ENCODE peak calls at places on chromosomes 7 and 10, in six cellular contexts. A, K, Y, V, X and E are unnamed samples.

GRCh38 chr7:96962221-96962620 is 43.1 kb upstream of the DLX6 start:
- DNase-seq in K (no peak), V (no peak), Y (no peak), A (no peak), X (no peak), E (no peak)

GRCh38 chr7:45155941-45156340 is 1.6 kb upstream of the RAMP3 start:
- DNase-seq in X (no peak), V (no peak), K (no peak), A (no peak), Y (no peak), E (no peak)

GRCh38 chr10:78830062-78830974 is 238.4 kb upstream of the ZMIZ1 start:
- DNase-seq in X (no peak), K (no peak), A (no peak), V (no peak), Y (no peak), E (no peak)

GRCh38 chr7:123768493-123768892 is 19.7 kb upstream of the WASL start:
- DNase-seq in Y (no peak), X (no peak), A (no peak), V (no peak), K (no peak), E (no peak)

GRCh38 chr10:101919026-101919784 is 75.6 kb upstream of the KCNIP2 start:
- DNase-seq in Y (no peak), X (no peak), V (no peak), A (no peak), K (no peak), E (no peak)

GRCh38 chr7:45174966-45175765 is 17.6 kb downstream of the RAMP3 start:
- DNase-seq in V (no peak), X (no peak), K (no peak), A (no peak), Y (no peak), E (no peak)

GRCh38 chr10:110077436-110078120 is 69.8 kb downstream of the ADD3 start:
- DNase-seq in Y (no peak), A (no peak), K (no peak), V (no peak), X (no peak), E (peak; percentile 23)

GRCh38 chr10:102826148-102826796 is 10.9 kb downstream of the CYP17A1 start:
- DNase-seq in K (no peak), A (no peak), V (no peak), Y (no peak), X (no peak), E (no peak)

GRCh38 chr10:56266120-56266519 is 94.9 kb downstream of the ZWINT start:
- DNase-seq in X (no peak), A (no peak), K (no peak), V (no peak), Y (no peak), E (no peak)

GRCh38 chr7:12706900-12707536 is 19.6 kb downstream of the ARL4A start:
- DNase-seq in A (no peak), K (no peak), X (no peak), Y (no peak), V (no peak), E (no peak)

GRCh38 chr10:48364659-48365405 is 58.4 kb downstream of the MAPK8 start:
- DNase-seq in X (no peak), Y (no peak), A (no peak), V (no peak), K (no peak), E (no peak)

GRCh38 chr10:123496996-123497660 is 169.0 kb upstream of the GPR26 start:
- DNase-seq in Y (no peak), V (no peak), K (no peak), X (no peak), A (no peak), E (no peak)

GRCh38 chr7:107119376-107120100 is 49.3 kb upstream of the HBP1 start:
- DNase-seq in V (no peak), Y (no peak), A (no peak), X (no peak), K (no peak), E (peak; percentile 25)

GRCh38 chr7:103993551-103993950 is 4.1 kb upstream of the RELN start:
- DNase-seq in V (no peak), X (no peak), A (no peak), Y (no peak), K (no peak), E (no peak)

GRCh38 chr10:8453587-8453986 is 399.1 kb downstream of the GATA3 start:
- DNase-seq in A (no peak), K (no peak), X (no peak), Y (no peak), V (no peak), E (no peak)

GRCh38 chr7:104552102-104552501 is 223.7 kb downstream of the LHFPL3 start:
- DNase-seq in X (no peak), V (no peak), Y (no peak), K (peak; percentile 28), A (peak; percentile 61), E (peak; percentile 43)

GRCh38 chr7:1040790-1041189 is 3.6 kb upstream of the GPR146 start:
- DNase-seq in K (no peak), Y (peak; percentile 61), A (no peak), X (no peak), V (no peak), E (peak; percentile 77)

GRCh38 chr7:140205600-140205999 is 28.8 kb upstream of the KDM7A start:
- DNase-seq in Y (no peak), X (no peak), V (no peak), K (no peak), A (no peak), E (no peak)

GRCh38 chr10:106816318-106817085 is 348.0 kb downstream of the SORCS1 start:
- DNase-seq in A (no peak), K (no peak), X (no peak), Y (no peak), V (no peak), E (peak; percentile 86)

GRCh38 chr10:131444862-131445461 is 133.4 kb upstream of the TCERG1L start:
- DNase-seq in K (no peak), Y (no peak), A (peak; percentile 1), X (no peak), V (no peak), E (no peak)

GRCh38 chr10:100020883-100021248 is 11.1 kb upstream of the DNMBP start:
- DNase-seq in A (no peak), K (no peak), Y (peak; percentile 60), X (no peak), V (no peak), E (peak; percentile 28)

GRCh38 chr7:17185690-17186070 is 112.8 kb upstream of the AHR start:
- DNase-seq in X (no peak), Y (no peak), V (no peak), A (no peak), K (no peak), E (no peak)

GRCh38 chr7:36312064-36312914 is 77.4 kb upstream of the ANLN start:
- DNase-seq in X (no peak), Y (peak; percentile 44), A (peak; percentile 67), V (peak; percentile 5), K (peak; percentile 90), E (no peak)

GRCh38 chr10:77532068-77532467 is 105.5 kb downstream of the KCNMA1 start:
- DNase-seq in X (no peak), Y (no peak), K (no peak), V (no peak), A (no peak), E (peak; percentile 39)

GRCh38 chr10:34966440-34966839 is 123.7 kb downstream of the CUL2 start:
- DNase-seq in Y (no peak), V (no peak), X (no peak), K (no peak), A (no peak), E (no peak)

GRCh38 chr10:75076387-75076786 is 35.1 kb upstream of the SAMD8 start:
- DNase-seq in A (no peak), K (no peak), V (no peak), Y (no peak), X (no peak), E (no peak)

GRCh38 chr10:124997246-124997790 is 55.4 kb downstream of the ZRANB1 start:
- DNase-seq in X (no peak), Y (no peak), V (no peak), A (no peak), K (no peak), E (no peak)

GRCh38 chr10:44967596-44967995 is 8.0 kb downstream of the RASSF4 start:
- DNase-seq in V (no peak), K (no peak), X (no peak), A (no peak), Y (no peak), E (no peak)

GRCh38 chr10:88879754-88880286 is at the start of gene STAMBPL1:
- DNase-seq in X (peak; percentile 38), A (peak; percentile 87), K (peak; percentile 61), V (peak; percentile 67), Y (no peak), E (no peak)

GRCh38 chr7:135260930-135261721 is 27.5 kb downstream of the STRA8 start:
- DNase-seq in V (no peak), A (no peak), X (no peak), Y (no peak), K (no peak), E (peak; percentile 16)

GRCh38 chr7:45000096-45001032 is at the start of gene CCM2:
- DNase-seq in A (no peak), X (no peak), V (no peak), Y (peak; percentile 82), K (peak; percentile 43), E (peak; percentile 71)

GRCh38 chr10:119531067-119531466 is 11.5 kb downstream of the RGS10 start:
- DNase-seq in K (no peak), A (no peak), X (no peak), V (no peak), Y (no peak), E (peak; percentile 12)

GRCh38 chr10:101441539-101442455 is 87.8 kb downstream of the BTRC start:
- DNase-seq in K (no peak), Y (no peak), A (peak; percentile 64), V (no peak), X (no peak), E (peak; percentile 82)